ENCODE peak calls at places on chromosomes 5 and 9, in five cellular contexts. One of them, this sample, is unnamed.

GRCh38 chr5:57805732-57806131 is 323.1 kb upstream of the ACTBL2 start:
- DNase-seq in A549: no peak
- DNase-seq in cardiac muscle cell: no peak
- DNase-seq in tibial artery: no peak
- DNase-seq in GM23338: no peak
- DNase-seq in this sample: no peak

GRCh38 chr5:138623053-138623452 is 47.9 kb upstream of the HSPA9 start:
- DNase-seq in GM23338: no peak
- DNase-seq in tibial artery: no peak
- DNase-seq in cardiac muscle cell: peak; percentile 53
- DNase-seq in A549: no peak
- DNase-seq in this sample: no peak

GRCh38 chr9:137892424-137893191 is 15.0 kb downstream of the CACNA1B start:
- DNase-seq in GM23338: no peak
- DNase-seq in cardiac muscle cell: no peak
- DNase-seq in tibial artery: no peak
- DNase-seq in A549: no peak
- DNase-seq in this sample: peak; percentile 15

GRCh38 chr5:35046754-35047153 is 995 bp downstream of the AGXT2 start:
- DNase-seq in cardiac muscle cell: peak; percentile 87
- DNase-seq in tibial artery: no peak
- DNase-seq in GM23338: no peak
- DNase-seq in A549: no peak
- DNase-seq in this sample: no peak

GRCh38 chr5:180718810-180719453 is 20.9 kb downstream of the OR2Y1 start:
- DNase-seq in tibial artery: no peak
- DNase-seq in GM23338: peak; percentile 69
- DNase-seq in cardiac muscle cell: peak; percentile 47
- DNase-seq in A549: peak; percentile 45
- DNase-seq in this sample: no peak

GRCh38 chr5:31383734-31384133 is 148.2 kb downstream of the DROSHA start:
- DNase-seq in cardiac muscle cell: peak; percentile 56
- DNase-seq in A549: no peak
- DNase-seq in tibial artery: no peak
- DNase-seq in GM23338: no peak
- DNase-seq in this sample: no peak

GRCh38 chr5:137712268-137712667 is 23.6 kb downstream of the KLHL3 start:
- DNase-seq in GM23338: no peak
- DNase-seq in tibial artery: no peak
- DNase-seq in cardiac muscle cell: peak; percentile 54
- DNase-seq in A549: no peak
- DNase-seq in this sample: no peak

GRCh38 chr5:67035098-67035740 is 161.4 kb downstream of the CD180 start:
- DNase-seq in cardiac muscle cell: no peak
- DNase-seq in A549: no peak
- DNase-seq in GM23338: no peak
- DNase-seq in tibial artery: no peak
- DNase-seq in this sample: no peak

GRCh38 chr5:160629007-160629402 is 207.3 kb downstream of the PTTG1 start:
- DNase-seq in tibial artery: no peak
- DNase-seq in A549: no peak
- DNase-seq in cardiac muscle cell: no peak
- DNase-seq in GM23338: no peak
- DNase-seq in this sample: no peak

GRCh38 chr5:121949885-121950284 is 11.9 kb upstream of the SRFBP1 start:
- DNase-seq in tibial artery: no peak
- DNase-seq in cardiac muscle cell: peak; percentile 75
- DNase-seq in A549: peak; percentile 49
- DNase-seq in GM23338: peak; percentile 63
- DNase-seq in this sample: peak; percentile 22

GRCh38 chr9:85430659-85431370 is 310.9 kb downstream of the AGTPBP1 start:
- DNase-seq in tibial artery: no peak
- DNase-seq in cardiac muscle cell: no peak
- DNase-seq in GM23338: no peak
- DNase-seq in A549: no peak
- DNase-seq in this sample: no peak

GRCh38 chr5:9467199-9468069 is 78.4 kb downstream of the SEMA5A start:
- DNase-seq in cardiac muscle cell: no peak
- DNase-seq in tibial artery: no peak
- DNase-seq in A549: no peak
- DNase-seq in GM23338: no peak
- DNase-seq in this sample: no peak

GRCh38 chr9:124180557-124180956 is 77.2 kb upstream of the NEK6 start:
- DNase-seq in A549: no peak
- DNase-seq in cardiac muscle cell: peak; percentile 84
- DNase-seq in GM23338: no peak
- DNase-seq in tibial artery: peak; percentile 70
- DNase-seq in this sample: peak; percentile 31

GRCh38 chr9:119998614-119999013 is 581.4 kb downstream of the CDK5RAP2 start:
- DNase-seq in A549: no peak
- DNase-seq in GM23338: no peak
- DNase-seq in tibial artery: no peak
- DNase-seq in cardiac muscle cell: no peak
- DNase-seq in this sample: no peak

GRCh38 chr9:35728041-35728971 is 3.7 kb downstream of the TLN1 start:
- DNase-seq in tibial artery: peak; percentile 95
- DNase-seq in A549: peak; percentile 60
- DNase-seq in GM23338: peak; percentile 92
- DNase-seq in cardiac muscle cell: peak; percentile 97
- DNase-seq in this sample: no peak

GRCh38 chr5:10023494-10023893 is 226.2 kb downstream of the ATPSCKMT start:
- DNase-seq in cardiac muscle cell: no peak
- DNase-seq in tibial artery: no peak
- DNase-seq in GM23338: no peak
- DNase-seq in A549: no peak
- DNase-seq in this sample: no peak

GRCh38 chr5:56671571-56671970 is 143.8 kb upstream of the MAP3K1 start:
- DNase-seq in tibial artery: no peak
- DNase-seq in cardiac muscle cell: no peak
- DNase-seq in GM23338: peak; percentile 50
- DNase-seq in A549: no peak
- DNase-seq in this sample: no peak

GRCh38 chr9:137146527-137146918 is 7.6 kb downstream of the GRIN1 start:
- DNase-seq in cardiac muscle cell: no peak
- DNase-seq in GM23338: no peak
- DNase-seq in A549: no peak
- DNase-seq in tibial artery: no peak
- DNase-seq in this sample: no peak

GRCh38 chr5:40442346-40442745 is 237.4 kb upstream of the PTGER4 start:
- DNase-seq in cardiac muscle cell: no peak
- DNase-seq in A549: no peak
- DNase-seq in tibial artery: no peak
- DNase-seq in GM23338: no peak
- DNase-seq in this sample: no peak

GRCh38 chr5:81631124-81631523 is 119.8 kb downstream of the SSBP2 start:
- DNase-seq in tibial artery: no peak
- DNase-seq in A549: no peak
- DNase-seq in GM23338: no peak
- DNase-seq in cardiac muscle cell: no peak
- DNase-seq in this sample: peak; percentile 88

GRCh38 chr9:129125478-129125877 is 14.3 kb downstream of the PTPA start:
- DNase-seq in GM23338: no peak
- DNase-seq in A549: peak; percentile 50
- DNase-seq in tibial artery: no peak
- DNase-seq in cardiac muscle cell: peak; percentile 92
- DNase-seq in this sample: no peak

GRCh38 chr9:132768932-132769894 is 98.9 kb downstream of the GTF3C4 start:
- DNase-seq in GM23338: peak; percentile 92
- DNase-seq in A549: peak; percentile 56
- DNase-seq in tibial artery: peak; percentile 74
- DNase-seq in cardiac muscle cell: peak; percentile 82
- DNase-seq in this sample: no peak

GRCh38 chr9:99299214-99300102 is 77.4 kb downstream of the SEC61B start:
- DNase-seq in A549: peak; percentile 20
- DNase-seq in tibial artery: no peak
- DNase-seq in cardiac muscle cell: peak; percentile 36
- DNase-seq in GM23338: no peak
- DNase-seq in this sample: peak; percentile 22

GRCh38 chr9:91419222-91420191 is 4.1 kb downstream of the NFIL3 start:
- DNase-seq in GM23338: no peak
- DNase-seq in cardiac muscle cell: peak; percentile 96
- DNase-seq in A549: peak; percentile 81
- DNase-seq in tibial artery: peak; percentile 82
- DNase-seq in this sample: no peak

GRCh38 chr5:126120939-126121338 is 302.3 kb upstream of the GRAMD2B start:
- DNase-seq in A549: no peak
- DNase-seq in tibial artery: no peak
- DNase-seq in GM23338: no peak
- DNase-seq in cardiac muscle cell: no peak
- DNase-seq in this sample: no peak

GRCh38 chr5:155416765-155417164 is 403.2 kb downstream of the KIF4B start:
- DNase-seq in GM23338: no peak
- DNase-seq in tibial artery: no peak
- DNase-seq in cardiac muscle cell: no peak
- DNase-seq in A549: peak; percentile 15
- DNase-seq in this sample: no peak

GRCh38 chr9:121283856-121284732 is 16.1 kb downstream of the GSN start:
- DNase-seq in GM23338: no peak
- DNase-seq in A549: no peak
- DNase-seq in tibial artery: no peak
- DNase-seq in cardiac muscle cell: no peak
- DNase-seq in this sample: no peak

GRCh38 chr9:121285835-121286687 is 18.1 kb downstream of the GSN start:
- DNase-seq in cardiac muscle cell: peak; percentile 79
- DNase-seq in GM23338: peak; percentile 73
- DNase-seq in A549: peak; percentile 83
- DNase-seq in tibial artery: peak; percentile 92
- DNase-seq in this sample: peak; percentile 82

GRCh38 chr9:121283072-121283398 is 15.1 kb downstream of the GSN start:
- DNase-seq in GM23338: no peak
- DNase-seq in A549: no peak
- DNase-seq in tibial artery: no peak
- DNase-seq in cardiac muscle cell: no peak
- DNase-seq in this sample: no peak

GRCh38 chr9:121286688-121286972 is 18.7 kb downstream of the GSN start:
- DNase-seq in tibial artery: no peak
- DNase-seq in cardiac muscle cell: no peak
- DNase-seq in GM23338: no peak
- DNase-seq in A549: no peak
- DNase-seq in this sample: no peak

GRCh38 chr9:121284733-121285451 is 16.9 kb downstream of the GSN start:
- DNase-seq in A549: no peak
- DNase-seq in cardiac muscle cell: no peak
- DNase-seq in GM23338: no peak
- DNase-seq in tibial artery: no peak
- DNase-seq in this sample: no peak
- H3K4me1 ChIP-seq in A549: peaks cover 71% of the 10 kb centered on the region
- H3K4me1 ChIP-seq in cardiac muscle cell: peaks cover 64% of the 10 kb centered on the region
- H3K4me1 ChIP-seq in GM23338: peaks cover 38% of the 10 kb centered on the region
- H3K4me1 ChIP-seq in tibial artery: peaks cover 22% of the 10 kb centered on the region
- H3K4me1 ChIP-seq in this sample: peaks cover 42% of the 10 kb centered on the region

GRCh38 chr5:168022761-168023160 is 268.7 kb upstream of the WWC1 start:
- DNase-seq in cardiac muscle cell: no peak
- DNase-seq in A549: no peak
- DNase-seq in GM23338: no peak
- DNase-seq in tibial artery: no peak
- DNase-seq in this sample: no peak

GRCh38 chr5:168017313-168017712 is 274.1 kb upstream of the WWC1 start:
- DNase-seq in cardiac muscle cell: no peak
- DNase-seq in A549: no peak
- DNase-seq in GM23338: no peak
- DNase-seq in tibial artery: no peak
- DNase-seq in this sample: no peak

GRCh38 chr5:168015506-168015905 is 275.9 kb upstream of the WWC1 start:
- DNase-seq in GM23338: no peak
- DNase-seq in A549: no peak
- DNase-seq in cardiac muscle cell: peak; percentile 29
- DNase-seq in tibial artery: no peak
- DNase-seq in this sample: no peak

GRCh38 chr5:168023190-168023589 is 268.3 kb upstream of the WWC1 start:
- DNase-seq in A549: no peak
- DNase-seq in tibial artery: no peak
- DNase-seq in cardiac muscle cell: no peak
- DNase-seq in GM23338: no peak
- DNase-seq in this sample: peak; percentile 45

GRCh38 chr5:168020522-168021294 is 270.7 kb upstream of the WWC1 start:
- DNase-seq in A549: no peak
- DNase-seq in tibial artery: no peak
- DNase-seq in cardiac muscle cell: peak; percentile 60
- DNase-seq in GM23338: no peak
- DNase-seq in this sample: no peak
- H3K27ac ChIP-seq in A549: no peak overlapping the region
- H3K27ac ChIP-seq in tibial artery: no peak overlapping the region
- H3K27ac ChIP-seq in cardiac muscle cell: no peak overlapping the region
- H3K27ac ChIP-seq in GM23338: no peak overlapping the region
- H3K27ac ChIP-seq in this sample: no peak overlapping the region

DNA sequence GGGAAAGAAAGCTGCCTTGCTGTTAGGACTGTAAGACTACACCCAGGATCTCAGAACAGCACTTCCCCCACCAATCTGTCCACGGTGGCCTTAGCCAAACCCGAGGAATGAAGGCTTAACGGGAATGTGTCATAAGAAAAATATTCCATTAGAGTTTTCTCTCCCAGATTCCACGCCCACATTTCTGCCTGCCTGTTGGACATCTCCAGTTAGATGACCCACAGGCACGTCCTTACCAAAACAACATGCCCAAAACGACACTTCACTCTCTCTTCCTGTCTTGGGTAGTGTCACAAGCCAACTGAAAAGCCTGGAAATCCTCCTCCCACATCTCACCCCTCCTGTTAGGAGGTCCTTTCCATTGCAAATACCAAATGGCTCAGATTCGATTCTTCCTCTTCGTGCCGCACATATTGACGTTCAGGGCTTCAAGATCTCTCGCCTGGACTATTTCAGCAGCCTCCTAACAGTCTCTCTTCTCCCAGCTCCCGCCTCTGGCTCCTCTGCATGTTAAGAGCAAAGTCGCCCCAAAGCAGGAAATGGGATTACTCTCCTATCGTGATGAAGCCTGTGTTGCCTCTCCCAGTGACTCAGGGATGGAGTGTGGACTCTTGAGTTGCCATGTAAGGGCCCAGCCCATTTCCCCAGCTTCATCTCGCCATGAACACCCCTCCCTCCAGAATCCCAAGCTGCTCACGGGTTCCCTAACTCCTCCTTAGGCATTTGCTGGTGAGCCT is 159.3 kb downstream of the NR3C1 start:
- DNase-seq in GM23338: no peak
- DNase-seq in cardiac muscle cell: peak; percentile 97
- DNase-seq in tibial artery: peak; percentile 85
- DNase-seq in A549: peak; percentile 92
- DNase-seq in this sample: peak; percentile 91
- H3K4me3 ChIP-seq in GM23338: no peak overlapping the region
- H3K4me3 ChIP-seq in cardiac muscle cell: no peak overlapping the region
- H3K4me3 ChIP-seq in tibial artery: peak overlapping the region; percentile 42
- H3K4me3 ChIP-seq in A549: peak overlapping the region; percentile 23
- H3K4me3 ChIP-seq in this sample: peak overlapping the region; percentile 37

GRCh38 chr5:150461231-150461630 is 11.7 kb upstream of the RPS14 start:
- DNase-seq in tibial artery: no peak
- DNase-seq in GM23338: peak; percentile 42
- DNase-seq in A549: no peak
- DNase-seq in cardiac muscle cell: no peak
- DNase-seq in this sample: no peak
- H3K4me1 ChIP-seq in tibial artery: no peaks in the 10 kb centered on the region
- H3K4me1 ChIP-seq in GM23338: peaks cover 48% of the 10 kb centered on the region
- H3K4me1 ChIP-seq in A549: peaks cover 45% of the 10 kb centered on the region
- H3K4me1 ChIP-seq in cardiac muscle cell: peaks cover 13% of the 10 kb centered on the region
- H3K4me1 ChIP-seq in this sample: peaks cover 2% of the 10 kb centered on the region

GRCh38 chr9:136092353-136092650 is 2.8 kb downstream of the NACC2 start:
- DNase-seq in A549: no peak
- DNase-seq in cardiac muscle cell: no peak
- DNase-seq in GM23338: no peak
- DNase-seq in tibial artery: no peak
- DNase-seq in this sample: no peak
- H3K27ac ChIP-seq in A549: no peak overlapping the region
- H3K27ac ChIP-seq in cardiac muscle cell: no peak overlapping the region
- H3K27ac ChIP-seq in GM23338: no peak overlapping the region
- H3K27ac ChIP-seq in tibial artery: peak overlapping the region; percentile 96
- H3K27ac ChIP-seq in this sample: peak overlapping the region; percentile 26